ENCODE peak calls at places on chromosomes 6 and 20, in six cellular contexts. D is AG04450; F is aorta; R is activated naive CD4-positive, alpha-beta T cell treated with anti-CD3 and anti-CD28 coated beads for 36 hours; X is kidney glomerular epithelial cell; U is activated CD4-positive, alpha-beta T cell treated with anti-CD3 and anti-CD28 coated beads for 24 hours. T is an unnamed sample.
A peak's percentile ranks its signal among the peaks of the same experiment; 100 is the strongest.

GRCh38 chr20:38220587-38220986 is 39.9 kb downstream of the KIAA1755 start:
- DNase-seq in R (no peak), D (no peak), U (no peak), F (no peak), X (no peak), T (no peak)

GRCh38 chr20:19812056-19812455 is 54.0 kb downstream of the RIN2 start:
- DNase-seq in U (no peak), R (no peak), D (peak; percentile 32), X (no peak), F (no peak), T (no peak)

GRCh38 chr20:37389241-37389747 is 43.4 kb downstream of the SRC start:
- DNase-seq in R (no peak), X (no peak), D (no peak), F (peak; percentile 25), U (no peak), T (no peak)

GRCh38 chr20:49964964-49965780 is 17.6 kb upstream of the SNAI1 start:
- DNase-seq in D (no peak), U (no peak), X (no peak), F (no peak), R (peak; percentile 53), T (no peak)

GRCh38 chr20:41697861-41698559 is 79.8 kb upstream of the CHD6 start:
- DNase-seq in F (no peak), R (peak; percentile 26), D (no peak), U (no peak), X (peak; percentile 22), T (peak; percentile 33)

GRCh38 chr6:2876210-2877056 is 26.7 kb downstream of the SERPINB9 start:
- DNase-seq in U (no peak), F (peak; percentile 84), X (peak; percentile 85), D (peak; percentile 45), R (no peak), T (no peak)

GRCh38 chr20:49701313-49701731 is 12.4 kb downstream of the B4GALT5 start:
- DNase-seq in X (no peak), D (no peak), F (no peak), R (peak; percentile 29), U (no peak), T (no peak)

GRCh38 chr20:61257596-61257995 is 5.5 kb downstream of the CDH4 start:
- DNase-seq in D (no peak), X (no peak), F (no peak), R (no peak), U (no peak), T (no peak)

GRCh38 chr6:56193846-56194245 is 53.5 kb downstream of the COL21A1 start:
- DNase-seq in U (no peak), D (no peak), R (no peak), X (no peak), F (no peak), T (no peak)

GRCh38 chr6:170462366-170463020 is 90.6 kb downstream of the PSMB1 start:
- DNase-seq in F (no peak), X (no peak), D (no peak), R (no peak), U (no peak), T (no peak)

GRCh38 chr6:99745651-99746050 is 139.0 kb downstream of the PRDM13 start:
- DNase-seq in U (no peak), F (no peak), X (peak; percentile 2), R (no peak), D (no peak), T (no peak)

GRCh38 chr20:44609006-44609510 is 26.7 kb downstream of the PKIG start:
- DNase-seq in F (no peak), D (no peak), X (no peak), U (no peak), R (no peak), T (no peak)

T was measured in Panc1.